ENCODE peak calls at places on chromosome 1, in six cellular contexts. P is pancreas, O is brain microvascular endothelial cell, Y is body of pancreas, L is prostate gland, E is neural progenitor cell. D is an unnamed sample. For H3K27me3, the result is how much of the 10 kb centered on the place peaks cover.

GRCh38 chr1:1178794-1179331 is 5.2 kb downstream of the TTLL10 start:
- DNase-seq in P (peak), O (no peak), Y (no peak), L (no peak), E (peak), D (no peak)

GRCh38 chr1:153533689-153534201 is 2.0 kb downstream of the S100A6 start:
- DNase-seq in P (no peak), O (peak), Y (no peak), L (no peak), E (no peak), D (peak)

GRCh38 chr1:236830560-236830959 is 35.5 kb downstream of the MTR start:
- DNase-seq in P (no peak), O (no peak), Y (peak), L (no peak), E (no peak), D (no peak)

GRCh38 chr1:116791727-116792126 is 37.5 kb downstream of the CD2 start:
- DNase-seq in P (no peak), O (no peak), Y (no peak), L (no peak), E (no peak), D (no peak)

GRCh38 chr1:1044455-1044854 is 24.5 kb downstream of the AGRN start:
- DNase-seq in P (no peak), O (no peak), Y (no peak), L (no peak), E (no peak), D (no peak)

GRCh38 chr1:183106166-183106565 is 79.9 kb upstream of the LAMC2 start:
- DNase-seq in P (no peak), O (no peak), Y (no peak), L (no peak), E (no peak), D (no peak)

GRCh38 chr1:31949862-31950261 is 11.7 kb upstream of the PTP4A2 start:
- DNase-seq in P (no peak), O (no peak), Y (no peak), L (no peak), E (no peak), D (no peak)

GRCh38 chr1:85608851-85609250 is 28.3 kb downstream of the CCN1 start:
- DNase-seq in P (no peak), O (no peak), Y (no peak), L (no peak), E (no peak), D (no peak)

GRCh38 chr1:37650173-37650572 is 15.5 kb upstream of the RSPO1 start:
- DNase-seq in P (no peak), O (no peak), Y (no peak), L (no peak), E (no peak), D (no peak)

GRCh38 chr1:67536957-67537646 is 106.9 kb upstream of the SERBP1 start:
- DNase-seq in P (no peak), O (no peak), Y (no peak), L (no peak), E (no peak), D (no peak)

GRCh38 chr1:1120866-1121563 is 5.1 kb upstream of the C1orf159 start:
- DNase-seq in P (peak), O (no peak), Y (no peak), L (no peak), E (no peak), D (no peak)

GRCh38 chr1:215104283-215104682 is 21.7 kb downstream of the KCNK2 start:
- DNase-seq in P (no peak), O (no peak), Y (no peak), L (no peak), E (no peak), D (no peak)

GRCh38 chr1:94247146-94248094 is 10.0 kb upstream of the ARHGAP29 start:
- DNase-seq in P (peak), O (peak), Y (peak), L (peak), E (peak), D (peak)

GRCh38 chr1:94243665-94244064 is 6.3 kb upstream of the ARHGAP29 start:
- DNase-seq in P (no peak), O (no peak), Y (no peak), L (no peak), E (no peak), D (no peak)

GRCh38 chr1:94244816-94245215 is 7.4 kb upstream of the ARHGAP29 start:
- DNase-seq in P (no peak), O (no peak), Y (no peak), L (no peak), E (no peak), D (no peak)

GRCh38 chr1:94246692-94247145 is 9.3 kb upstream of the ARHGAP29 start:
- DNase-seq in P (no peak), O (no peak), Y (no peak), L (no peak), E (peak), D (no peak)

DNA sequence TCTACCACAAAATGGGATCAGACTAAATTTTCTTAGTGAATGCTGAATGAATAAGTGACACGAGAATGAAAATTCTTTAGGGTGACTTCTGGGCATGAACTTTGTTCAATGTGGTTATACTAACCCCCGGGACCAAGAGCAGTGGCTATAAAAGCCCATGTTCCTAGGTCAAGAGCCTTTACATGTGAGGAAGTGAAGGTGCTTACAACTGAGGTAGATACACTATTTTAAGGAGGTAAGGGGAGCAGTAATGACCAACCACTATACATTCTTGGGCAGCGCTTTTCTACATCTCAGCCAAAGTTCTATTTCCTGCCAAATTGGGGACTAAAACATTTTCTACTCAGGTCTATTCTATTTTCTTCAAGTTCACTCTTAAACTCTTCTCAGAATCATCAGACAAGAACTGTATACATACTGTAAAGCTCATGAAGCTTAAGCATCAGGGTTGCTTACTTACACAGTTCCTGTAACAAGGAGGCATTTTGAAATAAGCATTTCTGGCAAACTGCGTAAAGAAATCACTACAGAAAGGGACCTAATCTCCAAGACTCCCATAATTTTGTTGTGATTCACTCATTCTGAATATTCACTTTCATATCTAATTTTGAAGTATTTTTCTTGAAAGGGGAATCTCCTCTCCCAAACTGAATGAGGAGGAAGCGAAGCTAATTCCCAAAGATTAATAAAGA is 8.5 kb upstream of the ARHGAP29 start:
- DNase-seq in P (no peak), O (no peak), Y (no peak), L (no peak), E (no peak), D (no peak)
- H3K27me3 ChIP-seq in P (under half), O (under half), Y (under half), L (under half), E (half or more), D (under half)

GRCh38 chr1:154607084-154607747 is 770 bp downstream of the ADAR start:
- DNase-seq in P (no peak), O (peak), Y (peak), L (peak), E (peak), D (no peak)
- TF ChIP-seq CTCF in P (no peak), O (no peak), Y (no peak), L (no peak), E (no peak), D (no peak)

GRCh38 chr1:2948751-2949680 is 72.3 kb upstream of the ACTRT2 start:
- DNase-seq in P (peak), O (no peak), Y (no peak), L (no peak), E (no peak), D (peak)
- H3K27me3 ChIP-seq in P (under half), O (under half), Y (under half), L (under half), E (under half), D (under half)

GRCh38 chr1:218164111-218164929 is 120.8 kb upstream of the RRP15 start:
- DNase-seq in P (peak), O (peak), Y (no peak), L (peak), E (peak), D (peak)
- TF ChIP-seq CTCF in P (no peak), O (peak), Y (no peak), L (no peak), E (peak), D (no peak)